ENCODE peak calls at places on chromosomes 12 and 14, in ten cellular contexts. O is right atrium auricular region, Y is H1, H is cardiac muscle cell, G is heart left ventricle, U is right cardiac atrium, I is ovary, D is kidney, A is SJSA1, W is lower lobe of right lung. V is an unnamed sample. For H3K4me1 and H3K9me3, the result is how much of the 10 kb centered on the place peaks cover.

GRCh38 chr14:64387232-64387737 is 868 bp upstream of the MTHFD1 start:
- DNase-seq in G (peak), O (no peak), H (no peak), W (no peak), U (no peak), A (no peak), D (peak), I (no peak), Y (no peak), V (peak)

GRCh38 chr14:61101803-61102548 is 120.9 kb downstream of the SLC38A6 start:
- DNase-seq in G (no peak), U (no peak), H (peak), I (no peak), Y (no peak), O (no peak), W (no peak), D (no peak), A (peak), V (no peak)

GRCh38 chr12:30134229-30134628 is 350.5 kb upstream of the TMTC1 start:
- DNase-seq in W (no peak), U (no peak), O (no peak), H (peak), G (no peak), A (no peak), D (no peak), I (no peak), Y (no peak), V (no peak)

GRCh38 chr14:101979666-101980065 is 15.3 kb downstream of the DYNC1H1 start:
- DNase-seq in U (no peak), H (no peak), W (no peak), G (no peak), D (no peak), Y (no peak), O (no peak), A (no peak), I (no peak), V (no peak)

GRCh38 chr12:122946690-122947271 is 19.5 kb downstream of the ABCB9 start:
- DNase-seq in W (peak), G (peak), U (peak), O (peak), A (peak), D (peak), I (peak), Y (no peak), H (peak), V (peak)

GRCh38 chr12:49662998-49663843 is 39.9 kb downstream of the PRPF40B start:
- DNase-seq in I (peak), D (peak), O (peak), A (peak), Y (peak), H (peak), U (peak), W (peak), G (peak), V (peak)

GRCh38 chr14:105300542-105301102 is at the start of gene BRF1:
- DNase-seq in A (peak), Y (peak), G (peak), D (peak), U (peak), H (peak), W (peak), O (peak), I (peak), V (peak)

GRCh38 chr12:39443704-39444234 is 849 bp upstream of the KIF21A start:
- DNase-seq in W (no peak), G (no peak), A (no peak), D (no peak), Y (no peak), U (no peak), O (no peak), H (no peak), I (no peak), V (peak)

GRCh38 chr14:98173291-98173690 is 1098.7 kb downstream of the BCL11B start:
- DNase-seq in Y (no peak), G (no peak), O (no peak), A (no peak), D (no peak), H (no peak), W (no peak), I (no peak), U (no peak), V (no peak)

GRCh38 chr14:105026033-105026785 is 5.3 kb upstream of the CDCA4 start:
- DNase-seq in Y (no peak), G (no peak), H (no peak), A (peak), W (no peak), D (no peak), O (no peak), U (peak), I (no peak), V (no peak)

GRCh38 chr12:57679697-57680096 is 14.2 kb upstream of the OS9 start:
- DNase-seq in W (no peak), D (no peak), H (no peak), I (no peak), O (no peak), Y (no peak), G (no peak), A (no peak), U (no peak), V (no peak)
- H3K4me1 ChIP-seq in W (under half), D (under half), H (under half), I (under half), O (under half), Y (under half), G (under half), A (under half), U (under half), V (under half)

GRCh38 chr12:41190360-41190759 is 2.2 kb downstream of the PDZRN4 start:
- DNase-seq in Y (no peak), G (no peak), D (no peak), I (no peak), H (peak), A (peak), W (no peak), O (no peak), U (no peak), V (peak)

GRCh38 chr12:41188058-41188840 is at the start of gene PDZRN4:
- DNase-seq in G (peak), I (peak), D (peak), H (peak), O (peak), W (peak), Y (no peak), U (peak), A (peak), V (no peak)

GRCh38 chr12:41185946-41186345 is 2.2 kb upstream of the PDZRN4 start:
- DNase-seq in G (no peak), Y (no peak), U (no peak), D (no peak), O (no peak), H (no peak), I (no peak), A (no peak), W (no peak), V (no peak)

GRCh38 chr12:41188841-41189394 is 798 bp downstream of the PDZRN4 start:
- DNase-seq in I (no peak), D (no peak), O (no peak), H (no peak), A (no peak), Y (no peak), W (no peak), U (peak), G (no peak), V (no peak)

DNA sequence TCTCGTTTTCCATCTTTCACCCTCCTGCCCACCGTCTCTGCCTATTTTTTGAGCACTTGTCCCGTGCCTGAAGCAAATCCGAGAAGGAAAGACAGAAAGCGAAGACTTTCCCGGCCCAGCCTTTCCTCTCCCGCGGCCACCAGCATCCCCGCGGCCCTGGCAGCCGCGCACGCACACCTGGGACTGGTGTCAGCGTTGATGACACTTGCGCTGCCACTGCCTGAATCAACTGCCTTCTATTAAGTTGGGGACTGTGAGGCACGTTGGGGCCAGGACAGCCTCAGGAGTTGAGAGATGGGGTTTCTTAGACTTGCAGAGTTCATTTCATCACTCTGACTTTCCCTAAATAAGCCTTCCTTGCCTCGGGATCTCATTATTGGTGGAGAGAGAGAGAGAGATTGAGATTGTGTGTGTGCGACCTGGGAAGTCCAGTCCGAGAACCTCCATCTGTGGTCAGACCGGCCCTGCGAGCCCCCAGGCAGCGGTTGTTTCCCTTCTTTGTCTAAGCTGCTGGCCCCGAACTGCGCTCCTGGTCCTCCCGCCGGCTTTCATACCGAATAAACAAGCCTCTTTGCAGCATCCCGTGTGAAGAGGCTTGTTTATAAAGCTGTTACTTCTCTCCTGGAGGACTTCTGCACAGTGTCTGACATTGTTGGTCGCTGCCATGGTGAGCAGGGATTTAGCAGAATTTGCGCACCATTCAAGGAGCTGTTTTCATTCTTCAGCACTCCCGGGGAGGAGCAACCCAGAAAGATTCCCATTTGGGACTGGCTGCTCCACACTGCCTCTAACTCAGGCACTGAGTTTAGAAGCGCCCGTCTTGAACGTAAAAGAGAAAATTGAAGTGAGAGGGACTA is 1.5 kb downstream of the PDZRN4 start:
- DNase-seq in O (no peak), I (no peak), H (peak), A (peak), G (no peak), D (peak), W (no peak), U (peak), Y (no peak), V (peak)
- H3K27ac ChIP-seq in O (peak), I (peak), H (no peak), A (no peak), G (no peak), D (no peak), W (no peak), U (no peak), Y (no peak), V (no peak)

DNA sequence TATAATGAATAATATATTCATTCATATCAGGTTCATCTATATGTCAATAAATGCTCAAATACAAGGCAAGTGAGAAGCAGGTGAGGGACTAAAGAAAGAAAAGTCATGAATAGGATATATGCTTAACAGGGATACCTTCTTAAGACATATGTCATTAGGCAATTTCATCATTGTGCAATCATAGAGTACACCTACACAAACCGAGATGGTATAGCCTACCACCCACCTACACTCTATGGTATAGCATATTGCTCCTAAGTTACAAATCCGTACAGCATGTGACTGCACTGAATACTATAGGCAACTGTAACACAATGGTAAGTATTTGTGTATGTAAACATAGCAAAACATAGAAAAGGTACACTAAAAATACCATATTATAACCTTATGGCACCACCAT is 39.0 kb downstream of the KANSL2 start:
- DNase-seq in H (no peak), Y (no peak), A (no peak), W (no peak), D (no peak), I (no peak), O (no peak), G (no peak), U (no peak), V (no peak)
- H3K9me3 ChIP-seq in H (under half), Y (under half), A (under half), W (under half), D (under half), I (under half), O (under half), G (under half), U (under half), V (under half)

GRCh38 chr12:1533205-1533601 is 61.2 kb downstream of the FBXL14 start:
- DNase-seq in W (no peak), A (no peak), D (no peak), G (no peak), I (no peak), O (no peak), H (no peak), U (no peak), Y (no peak), V (no peak)
- H3K4me1 ChIP-seq in W (under half), A (under half), D (under half), G (under half), I (under half), O (under half), H (under half), U (under half), Y (under half), V (under half)

GRCh38 chr12:57694459-57695019 is 607 bp downstream of the OS9 start:
- DNase-seq in A (no peak), D (no peak), O (no peak), W (no peak), Y (no peak), U (no peak), H (peak), I (no peak), G (no peak), V (peak)
- H3K27ac ChIP-seq in A (peak), D (no peak), O (peak), W (peak), Y (peak), U (peak), H (peak), I (no peak), G (peak), V (peak)